ENCODE peak calls at places on chromosome 5, in six cellular contexts. One of them, this sample, is unnamed.

GRCh38 chr5:73450041-73450598 is 1.5 kb upstream of the FOXD1 start:
- DNase-seq in PC-9: no peak
- DNase-seq in AG10803: no peak
- DNase-seq in astrocyte: no peak
- DNase-seq in cardiac fibroblast: no peak
- DNase-seq in heart left ventricle: no peak
- DNase-seq in this sample: no peak

GRCh38 chr5:531101-531748 is 7.0 kb upstream of the SLC9A3 start:
- DNase-seq in PC-9: no peak
- DNase-seq in AG10803: no peak
- DNase-seq in astrocyte: no peak
- DNase-seq in cardiac fibroblast: no peak
- DNase-seq in heart left ventricle: peak; percentile 24
- DNase-seq in this sample: no peak

GRCh38 chr5:138148811-138149210 is 9.6 kb upstream of the NME5 start:
- DNase-seq in PC-9: peak; percentile 74
- DNase-seq in AG10803: peak; percentile 83
- DNase-seq in astrocyte: peak; percentile 63
- DNase-seq in cardiac fibroblast: peak; percentile 88
- DNase-seq in heart left ventricle: peak; percentile 43
- DNase-seq in this sample: no peak

GRCh38 chr5:57839025-57839424 is 356.4 kb upstream of the ACTBL2 start:
- DNase-seq in PC-9: peak; percentile 82
- DNase-seq in AG10803: no peak
- DNase-seq in astrocyte: no peak
- DNase-seq in cardiac fibroblast: peak; percentile 36
- DNase-seq in heart left ventricle: no peak
- DNase-seq in this sample: no peak

GRCh38 chr5:139193928-139194327 is 4.2 kb downstream of the SIL1 start:
- DNase-seq in PC-9: no peak
- DNase-seq in AG10803: no peak
- DNase-seq in astrocyte: no peak
- DNase-seq in cardiac fibroblast: peak; percentile 18
- DNase-seq in heart left ventricle: no peak
- DNase-seq in this sample: no peak

GRCh38 chr5:171783051-171783450 is 2.6 kb upstream of the SMIM23 start:
- DNase-seq in PC-9: no peak
- DNase-seq in AG10803: peak; percentile 23
- DNase-seq in astrocyte: peak; percentile 22
- DNase-seq in cardiac fibroblast: peak; percentile 31
- DNase-seq in heart left ventricle: no peak
- DNase-seq in this sample: peak; percentile 54

GRCh38 chr5:53478411-53479044 is 1.9 kb upstream of the FST start:
- DNase-seq in PC-9: peak; percentile 44
- DNase-seq in AG10803: peak; percentile 71
- DNase-seq in astrocyte: peak; percentile 32
- DNase-seq in cardiac fibroblast: peak; percentile 72
- DNase-seq in heart left ventricle: no peak
- DNase-seq in this sample: peak; percentile 81

GRCh38 chr5:32138839-32139493 is 35.2 kb downstream of the GOLPH3 start:
- DNase-seq in PC-9: peak; percentile 17
- DNase-seq in AG10803: no peak
- DNase-seq in astrocyte: peak; percentile 41
- DNase-seq in cardiac fibroblast: peak; percentile 25
- DNase-seq in heart left ventricle: no peak
- DNase-seq in this sample: no peak

GRCh38 chr5:135871268-135871895 is 24.3 kb downstream of the IL9 start:
- DNase-seq in PC-9: no peak
- DNase-seq in AG10803: no peak
- DNase-seq in astrocyte: no peak
- DNase-seq in cardiac fibroblast: no peak
- DNase-seq in heart left ventricle: no peak
- DNase-seq in this sample: no peak

GRCh38 chr5:10126900-10127299 is 122.8 kb downstream of the ATPSCKMT start:
- DNase-seq in PC-9: no peak
- DNase-seq in AG10803: no peak
- DNase-seq in astrocyte: no peak
- DNase-seq in cardiac fibroblast: no peak
- DNase-seq in heart left ventricle: no peak
- DNase-seq in this sample: no peak

GRCh38 chr5:133317558-133317957 is 265.7 kb downstream of the HSPA4 start:
- DNase-seq in PC-9: no peak
- DNase-seq in AG10803: no peak
- DNase-seq in astrocyte: no peak
- DNase-seq in cardiac fibroblast: no peak
- DNase-seq in heart left ventricle: no peak
- DNase-seq in this sample: no peak

GRCh38 chr5:172951381-172952033 is 7.7 kb upstream of the RPL26L1 start:
- DNase-seq in PC-9: no peak
- DNase-seq in AG10803: no peak
- DNase-seq in astrocyte: no peak
- DNase-seq in cardiac fibroblast: no peak
- DNase-seq in heart left ventricle: no peak
- DNase-seq in this sample: no peak
- H3K4me3 ChIP-seq in PC-9: no peak overlapping the region
- H3K4me3 ChIP-seq in AG10803: peak overlapping the region; percentile 15
- H3K4me3 ChIP-seq in astrocyte: no peak overlapping the region
- H3K4me3 ChIP-seq in cardiac fibroblast: no peak overlapping the region
- H3K4me3 ChIP-seq in heart left ventricle: no peak overlapping the region
- H3K4me3 ChIP-seq in this sample: no peak overlapping the region

DNA sequence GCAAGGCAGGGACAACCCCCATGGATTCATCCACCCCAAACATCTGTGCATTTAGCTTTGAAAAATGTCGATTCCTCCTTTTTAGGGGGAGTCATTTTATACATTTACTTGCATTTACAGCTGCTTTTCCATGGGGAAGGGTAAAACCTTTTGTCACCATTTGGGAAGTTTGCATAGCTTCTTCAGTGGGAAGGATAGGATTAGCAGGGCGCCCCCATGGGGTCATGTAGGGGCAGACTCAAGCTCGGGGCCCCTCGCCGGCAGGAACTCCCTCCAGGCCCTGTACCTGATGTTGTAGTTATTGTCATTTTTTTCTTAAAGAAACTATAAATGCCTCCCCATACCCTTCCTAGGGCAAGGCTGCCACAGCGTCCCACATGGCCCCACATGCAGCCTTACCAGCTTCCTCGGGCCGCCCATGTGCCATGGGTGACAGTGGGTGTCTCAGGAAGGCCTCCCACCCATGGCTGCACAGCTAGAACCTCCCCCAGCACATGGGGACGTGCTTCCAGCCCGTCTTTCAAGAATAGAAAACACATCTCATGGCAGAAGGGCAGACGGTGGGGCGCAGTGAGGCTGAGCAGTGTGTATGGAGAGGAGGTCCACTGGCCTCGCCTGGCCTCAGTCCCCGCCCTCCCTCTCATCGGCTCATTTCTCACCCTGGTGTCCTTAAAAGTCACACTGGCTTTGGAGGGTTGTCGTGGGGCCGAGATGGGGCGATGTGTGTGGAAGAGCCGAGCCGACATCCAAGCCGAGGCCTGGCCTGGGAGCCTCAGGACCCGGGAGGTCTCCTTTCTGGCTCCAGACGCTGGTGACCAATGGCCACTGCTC is 76.1 kb upstream of the OTULINL start:
- DNase-seq in PC-9: no peak
- DNase-seq in AG10803: no peak
- DNase-seq in astrocyte: no peak
- DNase-seq in cardiac fibroblast: peak; percentile 9
- DNase-seq in heart left ventricle: no peak
- DNase-seq in this sample: no peak
- TF ChIP-seq CTCF in PC-9: no peak
- TF ChIP-seq CTCF in AG10803: no peak
- TF ChIP-seq CTCF in astrocyte: no peak
- TF ChIP-seq CTCF in cardiac fibroblast: no peak
- TF ChIP-seq CTCF in heart left ventricle: no peak
- TF ChIP-seq CTCF in this sample: peak; percentile 15

DNA sequence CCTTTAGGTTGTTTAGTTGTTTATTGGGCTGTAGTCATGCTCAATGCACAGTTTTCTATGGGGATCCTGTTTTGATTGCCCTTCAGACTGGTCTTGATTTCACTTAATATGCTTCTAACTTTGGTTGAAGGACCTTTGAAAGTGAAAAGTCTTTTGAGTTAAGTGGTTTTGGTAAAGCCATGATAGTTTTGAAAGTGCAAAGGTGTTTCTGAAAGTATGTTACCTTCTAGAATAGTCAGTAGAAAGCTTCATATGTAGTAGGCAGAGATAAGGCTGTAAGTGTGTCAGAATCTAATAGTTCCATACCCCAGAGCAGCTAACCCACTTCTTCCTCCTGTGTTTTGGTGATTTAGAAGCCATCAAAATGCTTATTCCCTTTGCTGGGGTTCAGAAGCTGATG is 46.1 kb downstream of the RASGRF2 start:
- DNase-seq in PC-9: no peak
- DNase-seq in AG10803: no peak
- DNase-seq in astrocyte: no peak
- DNase-seq in cardiac fibroblast: no peak
- DNase-seq in heart left ventricle: no peak
- DNase-seq in this sample: no peak
- H3K4me3 ChIP-seq in PC-9: no peak overlapping the region
- H3K4me3 ChIP-seq in AG10803: no peak overlapping the region
- H3K4me3 ChIP-seq in astrocyte: no peak overlapping the region
- H3K4me3 ChIP-seq in cardiac fibroblast: no peak overlapping the region
- H3K4me3 ChIP-seq in heart left ventricle: no peak overlapping the region
- H3K4me3 ChIP-seq in this sample: no peak overlapping the region

DNA sequence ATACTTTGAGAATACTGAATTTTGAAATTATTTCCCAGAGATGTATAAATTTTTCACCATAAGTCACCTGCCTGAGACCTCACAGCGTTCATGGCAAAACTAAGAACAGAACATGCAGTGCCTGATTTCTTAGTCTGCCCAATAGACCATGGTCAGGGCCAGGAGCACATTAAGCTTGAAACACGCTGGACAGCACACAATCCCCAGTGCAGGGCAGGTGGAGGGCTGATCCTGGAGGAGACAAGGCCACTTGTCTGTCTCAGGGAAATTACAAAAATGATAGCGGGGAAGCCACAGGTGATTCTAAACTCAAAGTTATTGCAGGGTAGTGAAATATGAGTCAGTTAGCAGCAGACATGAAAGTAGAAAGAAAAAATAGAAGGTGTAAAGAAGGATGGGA is 18.6 kb upstream of the ENC1 start:
- DNase-seq in PC-9: no peak
- DNase-seq in AG10803: no peak
- DNase-seq in astrocyte: no peak
- DNase-seq in cardiac fibroblast: no peak
- DNase-seq in heart left ventricle: no peak
- DNase-seq in this sample: no peak
- TF ChIP-seq CTCF in PC-9: no peak
- TF ChIP-seq CTCF in AG10803: no peak
- TF ChIP-seq CTCF in astrocyte: no peak
- TF ChIP-seq CTCF in cardiac fibroblast: no peak
- TF ChIP-seq CTCF in heart left ventricle: no peak
- TF ChIP-seq CTCF in this sample: no peak

DNA sequence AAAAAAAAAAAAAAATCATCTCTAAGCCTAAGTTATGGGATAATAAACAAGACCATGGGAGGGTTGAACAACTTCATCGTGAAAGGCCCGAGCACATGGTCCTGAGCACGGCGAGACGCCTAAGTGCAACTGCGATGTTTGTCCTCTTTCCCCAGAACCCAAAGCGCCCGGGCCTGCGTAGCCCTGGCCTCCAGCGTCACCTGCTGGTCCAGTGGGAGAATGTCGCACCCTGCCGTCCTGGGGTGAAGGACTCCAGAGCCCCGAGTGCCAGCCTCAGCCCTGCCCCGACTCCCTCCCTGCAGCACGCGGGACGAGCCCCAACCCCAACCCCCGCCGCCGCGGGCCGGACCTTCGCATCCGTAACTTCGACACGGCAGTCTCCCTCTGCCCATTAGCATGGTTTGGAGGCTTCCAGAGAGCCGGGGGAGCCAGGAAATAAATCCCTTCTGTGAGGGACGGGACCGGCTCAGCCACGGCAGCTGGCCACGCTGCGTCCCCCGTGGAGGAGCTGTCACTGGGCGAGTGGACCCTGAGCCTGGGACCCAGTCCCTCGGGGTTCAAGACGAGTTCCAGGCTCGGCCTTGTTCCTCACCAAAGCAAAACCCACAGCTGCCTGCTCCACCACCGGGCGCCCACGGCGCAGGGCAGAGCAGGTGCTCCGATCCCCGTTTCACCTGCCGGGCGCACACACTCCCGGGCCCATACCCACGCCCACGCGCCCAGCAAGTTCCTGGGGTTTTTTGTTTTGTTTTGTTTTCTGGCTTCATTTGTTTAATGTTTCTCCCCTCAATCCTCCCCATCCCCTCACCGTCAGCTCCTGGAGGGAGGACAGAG is 132.5 kb upstream of the HAND1 start:
- DNase-seq in PC-9: peak; percentile 66
- DNase-seq in AG10803: peak; percentile 65
- DNase-seq in astrocyte: peak; percentile 11
- DNase-seq in cardiac fibroblast: peak; percentile 80
- DNase-seq in heart left ventricle: peak; percentile 74
- DNase-seq in this sample: peak; percentile 83
- H3K4me3 ChIP-seq in PC-9: peak overlapping the region; percentile 45
- H3K4me3 ChIP-seq in AG10803: peak overlapping the region; percentile 48
- H3K4me3 ChIP-seq in astrocyte: peak overlapping the region; percentile 37
- H3K4me3 ChIP-seq in cardiac fibroblast: peak overlapping the region; percentile 35
- H3K4me3 ChIP-seq in heart left ventricle: peak overlapping the region; percentile 42
- H3K4me3 ChIP-seq in this sample: peak overlapping the region; percentile 30

DNA sequence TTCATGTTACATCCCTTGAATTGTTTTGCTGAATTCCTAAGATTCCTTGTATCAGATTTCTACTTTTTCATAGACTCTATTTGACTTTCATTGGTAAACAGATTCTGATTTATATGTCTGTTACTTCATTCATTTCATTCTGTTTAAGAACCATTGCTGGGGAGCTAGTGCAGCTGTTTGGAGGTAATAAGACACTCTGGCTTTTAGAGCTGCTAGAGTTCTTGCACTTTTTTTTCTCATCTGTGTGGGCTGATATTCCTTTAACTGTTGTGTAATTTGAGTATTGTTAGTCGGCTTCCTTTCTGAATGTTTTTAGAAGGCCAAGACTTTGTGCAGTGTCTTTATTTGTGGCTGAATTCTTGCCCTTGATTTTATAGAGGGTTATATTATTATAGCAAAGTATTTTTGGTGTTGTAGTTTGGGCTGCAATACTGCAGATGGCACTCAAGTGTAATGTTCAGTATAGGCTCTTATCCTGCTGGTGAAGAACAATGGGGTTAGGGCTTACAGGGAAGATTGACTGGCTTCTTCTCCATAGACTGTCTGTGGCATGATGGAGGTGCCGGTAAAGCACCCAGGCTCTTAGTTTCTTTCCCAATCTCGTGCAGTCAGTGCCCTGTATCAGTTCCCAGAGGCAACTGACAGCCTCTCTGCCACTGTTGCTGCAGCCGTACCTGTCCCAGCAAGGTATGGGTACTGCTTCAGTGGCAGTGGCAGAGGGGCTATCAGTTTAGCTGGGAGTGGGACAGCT is 162.2 kb downstream of the OXCT1 start:
- DNase-seq in PC-9: no peak
- DNase-seq in AG10803: peak; percentile 60
- DNase-seq in astrocyte: peak; percentile 20
- DNase-seq in cardiac fibroblast: peak; percentile 78
- DNase-seq in heart left ventricle: no peak
- DNase-seq in this sample: peak; percentile 17
- TF ChIP-seq CTCF in PC-9: peak; percentile 66
- TF ChIP-seq CTCF in AG10803: peak; percentile 77
- TF ChIP-seq CTCF in astrocyte: peak; percentile 61
- TF ChIP-seq CTCF in cardiac fibroblast: peak; percentile 70
- TF ChIP-seq CTCF in heart left ventricle: peak; percentile 14
- TF ChIP-seq CTCF in this sample: peak; percentile 67

GRCh38 chr5:124718376-124718775 is 28.1 kb downstream of the ZNF608 start:
- DNase-seq in PC-9: peak; percentile 67
- DNase-seq in AG10803: no peak
- DNase-seq in astrocyte: no peak
- DNase-seq in cardiac fibroblast: no peak
- DNase-seq in heart left ventricle: no peak
- DNase-seq in this sample: no peak
- H3K4me3 ChIP-seq in PC-9: no peak overlapping the region
- H3K4me3 ChIP-seq in AG10803: no peak overlapping the region
- H3K4me3 ChIP-seq in astrocyte: no peak overlapping the region
- H3K4me3 ChIP-seq in cardiac fibroblast: no peak overlapping the region
- H3K4me3 ChIP-seq in heart left ventricle: no peak overlapping the region
- H3K4me3 ChIP-seq in this sample: no peak overlapping the region